ENCODE peak calls at places on chromosomes 2 and 18, in ten cellular contexts. H, X, K, I, Y, C, F, P, A and U are unnamed samples.

GRCh38 chr2:169891593-169892298 is 64.5 kb downstream of the UBR3 start:
- DNase-seq in H (no peak), X (no peak), K (no peak), I (no peak), Y (no peak), C (no peak), F (peak), P (no peak), A (no peak), U (no peak)

GRCh38 chr2:138029238-138029637 is 65.0 kb downstream of the HNMT start:
- DNase-seq in H (no peak), X (no peak), K (no peak), I (no peak), Y (no peak), C (no peak), F (no peak), P (no peak), A (no peak), U (no peak)

GRCh38 chr18:10524507-10525425 is 1.1 kb upstream of the NAPG start:
- DNase-seq in H (no peak), X (no peak), K (peak), I (no peak), Y (no peak), C (peak), F (no peak), P (no peak), A (no peak), U (no peak)

GRCh38 chr2:71725836-71726235 is 272.5 kb downstream of the DYSF start:
- DNase-seq in H (no peak), X (no peak), K (no peak), I (no peak), Y (no peak), C (peak), F (no peak), P (no peak), A (no peak), U (no peak)

GRCh38 chr2:72950558-72951255 is 33.4 kb downstream of the EMX1 start:
- DNase-seq in H (peak), X (no peak), K (no peak), I (no peak), Y (no peak), C (no peak), F (no peak), P (no peak), A (no peak), U (no peak)

GRCh38 chr18:40867452-40867851 is 1087.6 kb upstream of the PIK3C3 start:
- DNase-seq in H (no peak), X (no peak), K (no peak), I (no peak), Y (no peak), C (no peak), F (no peak), P (no peak), A (no peak), U (no peak)

GRCh38 chr18:77001979-77002378 is 130.6 kb downstream of the MBP start:
- DNase-seq in H (peak), X (no peak), K (no peak), I (no peak), Y (no peak), C (no peak), F (peak), P (no peak), A (peak), U (no peak)

GRCh38 chr2:23021311-23022120 is 363.5 kb upstream of the KLHL29 start:
- DNase-seq in H (no peak), X (no peak), K (no peak), I (no peak), Y (no peak), C (no peak), F (no peak), P (no peak), A (no peak), U (no peak)

GRCh38 chr2:96241901-96242611 is 23.7 kb downstream of the TMEM127 start:
- DNase-seq in H (no peak), X (no peak), K (no peak), I (no peak), Y (peak), C (peak), F (no peak), P (peak), A (peak), U (no peak)

GRCh38 chr18:44887227-44887631 is 206.5 kb downstream of the SETBP1 start:
- DNase-seq in H (no peak), X (no peak), K (no peak), I (no peak), Y (no peak), C (no peak), F (no peak), P (no peak), A (no peak), U (no peak)

GRCh38 chr2:189534854-189535253 is 45.7 kb downstream of the SLC40A1 start:
- DNase-seq in H (no peak), X (no peak), K (no peak), I (no peak), Y (no peak), C (no peak), F (no peak), P (no peak), A (no peak), U (no peak)

GRCh38 chr2:68878071-68878711 is 7.0 kb upstream of the BMP10 start:
- DNase-seq in H (no peak), X (no peak), K (no peak), I (no peak), Y (no peak), C (no peak), F (no peak), P (no peak), A (no peak), U (no peak)

GRCh38 chr2:219460424-219460926 is 25.8 kb downstream of the SPEG start:
- DNase-seq in H (no peak), X (no peak), K (peak), I (peak), Y (no peak), C (peak), F (no peak), P (no peak), A (peak), U (peak)

GRCh38 chr2:62309465-62310091 is 113.7 kb downstream of the B3GNT2 start:
- DNase-seq in H (no peak), X (no peak), K (no peak), I (no peak), Y (no peak), C (no peak), F (no peak), P (no peak), A (no peak), U (no peak)